ENCODE peak calls at places on chromosomes 7 and 10, in nine cellular contexts. One of them, this sample, is unnamed.

GRCh38 chr7:46139079-46139478 is 218.0 kb upstream of the IGFBP3 start:
- DNase-seq in stomach: no peak
- DNase-seq in upper lobe of right lung: no peak
- DNase-seq in foreskin fibroblast: peak; percentile 58
- DNase-seq in hippocampal formation: no peak
- DNase-seq in ecto neural progenitor cell: no peak
- DNase-seq in HT1080: peak; percentile 57
- DNase-seq in NCI-H187: no peak
- DNase-seq in glutamatergic neuron: no peak
- DNase-seq in this sample: no peak

GRCh38 chr10:69239816-69240434 is 19.8 kb downstream of the HKDC1 start:
- DNase-seq in HT1080: peak; percentile 49
- DNase-seq in hippocampal formation: no peak
- DNase-seq in NCI-H187: no peak
- DNase-seq in stomach: no peak
- DNase-seq in ecto neural progenitor cell: no peak
- DNase-seq in upper lobe of right lung: no peak
- DNase-seq in glutamatergic neuron: no peak
- DNase-seq in foreskin fibroblast: peak; percentile 34
- DNase-seq in this sample: no peak

GRCh38 chr7:85600425-85600824 is 413.6 kb upstream of the SEMA3D start:
- DNase-seq in upper lobe of right lung: no peak
- DNase-seq in stomach: no peak
- DNase-seq in HT1080: peak; percentile 0
- DNase-seq in glutamatergic neuron: peak; percentile 21
- DNase-seq in ecto neural progenitor cell: no peak
- DNase-seq in foreskin fibroblast: no peak
- DNase-seq in NCI-H187: no peak
- DNase-seq in hippocampal formation: no peak
- DNase-seq in this sample: no peak

GRCh38 chr7:51797371-51797770 is 480.8 kb upstream of the COBL start:
- DNase-seq in foreskin fibroblast: no peak
- DNase-seq in hippocampal formation: no peak
- DNase-seq in stomach: no peak
- DNase-seq in NCI-H187: no peak
- DNase-seq in ecto neural progenitor cell: no peak
- DNase-seq in glutamatergic neuron: no peak
- DNase-seq in HT1080: no peak
- DNase-seq in upper lobe of right lung: no peak
- DNase-seq in this sample: no peak

GRCh38 chr10:73814896-73815718 is 3.7 kb upstream of the NDST2 start:
- DNase-seq in foreskin fibroblast: no peak
- DNase-seq in glutamatergic neuron: no peak
- DNase-seq in HT1080: no peak
- DNase-seq in NCI-H187: no peak
- DNase-seq in upper lobe of right lung: no peak
- DNase-seq in stomach: no peak
- DNase-seq in ecto neural progenitor cell: peak; percentile 65
- DNase-seq in hippocampal formation: no peak
- DNase-seq in this sample: peak; percentile 21

GRCh38 chr10:130804778-130805634 is 506.5 kb downstream of the TCERG1L start:
- DNase-seq in stomach: no peak
- DNase-seq in glutamatergic neuron: no peak
- DNase-seq in hippocampal formation: no peak
- DNase-seq in NCI-H187: no peak
- DNase-seq in ecto neural progenitor cell: peak; percentile 20
- DNase-seq in HT1080: no peak
- DNase-seq in foreskin fibroblast: no peak
- DNase-seq in upper lobe of right lung: peak; percentile 30
- DNase-seq in this sample: no peak

GRCh38 chr7:138460176-138460648 is at the start of gene TRIM24:
- DNase-seq in hippocampal formation: no peak
- DNase-seq in foreskin fibroblast: no peak
- DNase-seq in ecto neural progenitor cell: no peak
- DNase-seq in NCI-H187: peak; percentile 100
- DNase-seq in stomach: no peak
- DNase-seq in HT1080: no peak
- DNase-seq in upper lobe of right lung: peak; percentile 98
- DNase-seq in glutamatergic neuron: no peak
- DNase-seq in this sample: no peak

GRCh38 chr7:4759211-4759610 is 16.2 kb upstream of the AP5Z1 start:
- DNase-seq in HT1080: no peak
- DNase-seq in hippocampal formation: no peak
- DNase-seq in NCI-H187: no peak
- DNase-seq in foreskin fibroblast: no peak
- DNase-seq in stomach: no peak
- DNase-seq in upper lobe of right lung: no peak
- DNase-seq in ecto neural progenitor cell: no peak
- DNase-seq in glutamatergic neuron: no peak
- DNase-seq in this sample: no peak

GRCh38 chr10:9825491-9826018 is 1192.1 kb upstream of the CELF2 start:
- DNase-seq in HT1080: no peak
- DNase-seq in hippocampal formation: no peak
- DNase-seq in stomach: peak; percentile 52
- DNase-seq in foreskin fibroblast: no peak
- DNase-seq in upper lobe of right lung: no peak
- DNase-seq in ecto neural progenitor cell: no peak
- DNase-seq in glutamatergic neuron: no peak
- DNase-seq in NCI-H187: no peak
- DNase-seq in this sample: peak; percentile 66

GRCh38 chr10:128884061-128884425 is 583.0 kb upstream of the MGMT start:
- DNase-seq in foreskin fibroblast: no peak
- DNase-seq in NCI-H187: no peak
- DNase-seq in stomach: no peak
- DNase-seq in glutamatergic neuron: no peak
- DNase-seq in HT1080: no peak
- DNase-seq in ecto neural progenitor cell: peak; percentile 19
- DNase-seq in hippocampal formation: no peak
- DNase-seq in upper lobe of right lung: no peak
- DNase-seq in this sample: no peak

GRCh38 chr10:76251773-76252617 is 820.6 kb downstream of the LRMDA start:
- DNase-seq in glutamatergic neuron: no peak
- DNase-seq in NCI-H187: no peak
- DNase-seq in upper lobe of right lung: peak; percentile 65
- DNase-seq in HT1080: no peak
- DNase-seq in ecto neural progenitor cell: no peak
- DNase-seq in stomach: no peak
- DNase-seq in hippocampal formation: no peak
- DNase-seq in foreskin fibroblast: peak; percentile 56
- DNase-seq in this sample: no peak

GRCh38 chr10:127737563-127738511 is 852 bp downstream of the FOXI2 start:
- DNase-seq in upper lobe of right lung: no peak
- DNase-seq in NCI-H187: no peak
- DNase-seq in hippocampal formation: no peak
- DNase-seq in glutamatergic neuron: no peak
- DNase-seq in stomach: no peak
- DNase-seq in HT1080: no peak
- DNase-seq in ecto neural progenitor cell: no peak
- DNase-seq in foreskin fibroblast: no peak
- DNase-seq in this sample: no peak

GRCh38 chr7:111642373-111642772 is 80.1 kb upstream of the IMMP2L start:
- DNase-seq in hippocampal formation: no peak
- DNase-seq in glutamatergic neuron: no peak
- DNase-seq in ecto neural progenitor cell: no peak
- DNase-seq in stomach: no peak
- DNase-seq in NCI-H187: no peak
- DNase-seq in HT1080: no peak
- DNase-seq in upper lobe of right lung: no peak
- DNase-seq in foreskin fibroblast: no peak
- DNase-seq in this sample: no peak

GRCh38 chr7:26153246-26153822 is 1.3 kb downstream of the NFE2L3 start:
- DNase-seq in hippocampal formation: no peak
- DNase-seq in stomach: no peak
- DNase-seq in foreskin fibroblast: no peak
- DNase-seq in upper lobe of right lung: no peak
- DNase-seq in NCI-H187: no peak
- DNase-seq in ecto neural progenitor cell: no peak
- DNase-seq in glutamatergic neuron: no peak
- DNase-seq in HT1080: no peak
- DNase-seq in this sample: peak; percentile 32

GRCh38 chr10:44008917-44009620 is 360.4 kb upstream of the ZNF32 start:
- DNase-seq in stomach: no peak
- DNase-seq in glutamatergic neuron: no peak
- DNase-seq in hippocampal formation: no peak
- DNase-seq in foreskin fibroblast: no peak
- DNase-seq in HT1080: no peak
- DNase-seq in NCI-H187: no peak
- DNase-seq in ecto neural progenitor cell: no peak
- DNase-seq in upper lobe of right lung: no peak
- DNase-seq in this sample: no peak

GRCh38 chr7:35869810-35870209 is 69.0 kb downstream of the SEPTIN7 start:
- DNase-seq in HT1080: no peak
- DNase-seq in upper lobe of right lung: no peak
- DNase-seq in stomach: no peak
- DNase-seq in NCI-H187: no peak
- DNase-seq in hippocampal formation: no peak
- DNase-seq in glutamatergic neuron: no peak
- DNase-seq in ecto neural progenitor cell: no peak
- DNase-seq in foreskin fibroblast: peak; percentile 23
- DNase-seq in this sample: no peak

GRCh38 chr10:129761573-129761972 is 202.5 kb downstream of the EBF3 start:
- DNase-seq in hippocampal formation: no peak
- DNase-seq in upper lobe of right lung: no peak
- DNase-seq in NCI-H187: no peak
- DNase-seq in stomach: peak; percentile 19
- DNase-seq in glutamatergic neuron: no peak
- DNase-seq in ecto neural progenitor cell: peak; percentile 26
- DNase-seq in HT1080: no peak
- DNase-seq in foreskin fibroblast: no peak
- DNase-seq in this sample: no peak

GRCh38 chr10:71548494-71548846 is 151.8 kb downstream of the CDH23 start:
- DNase-seq in foreskin fibroblast: no peak
- DNase-seq in NCI-H187: no peak
- DNase-seq in glutamatergic neuron: peak; percentile 78
- DNase-seq in stomach: no peak
- DNase-seq in upper lobe of right lung: no peak
- DNase-seq in hippocampal formation: no peak
- DNase-seq in HT1080: peak; percentile 6
- DNase-seq in ecto neural progenitor cell: no peak
- DNase-seq in this sample: no peak

GRCh38 chr7:150780249-150780648 is 19.9 kb downstream of the TMEM176B start:
- DNase-seq in upper lobe of right lung: no peak
- DNase-seq in HT1080: no peak
- DNase-seq in glutamatergic neuron: no peak
- DNase-seq in foreskin fibroblast: no peak
- DNase-seq in stomach: no peak
- DNase-seq in ecto neural progenitor cell: no peak
- DNase-seq in hippocampal formation: no peak
- DNase-seq in NCI-H187: no peak
- DNase-seq in this sample: no peak

GRCh38 chr10:122140941-122141623 is 130.0 kb upstream of the BTBD16 start:
- DNase-seq in glutamatergic neuron: peak; percentile 78
- DNase-seq in foreskin fibroblast: peak; percentile 97
- DNase-seq in hippocampal formation: no peak
- DNase-seq in upper lobe of right lung: peak; percentile 88
- DNase-seq in stomach: peak; percentile 67
- DNase-seq in NCI-H187: no peak
- DNase-seq in ecto neural progenitor cell: no peak
- DNase-seq in HT1080: peak; percentile 100
- DNase-seq in this sample: peak; percentile 52

GRCh38 chr10:130215076-130215917 is 79.1 kb downstream of the GLRX3 start:
- DNase-seq in NCI-H187: peak; percentile 55
- DNase-seq in glutamatergic neuron: peak; percentile 42
- DNase-seq in upper lobe of right lung: peak; percentile 54
- DNase-seq in ecto neural progenitor cell: no peak
- DNase-seq in HT1080: no peak
- DNase-seq in stomach: no peak
- DNase-seq in hippocampal formation: no peak
- DNase-seq in foreskin fibroblast: no peak
- DNase-seq in this sample: no peak

GRCh38 chr7:40709077-40709964 is 574.5 kb downstream of the SUGCT start:
- DNase-seq in HT1080: no peak
- DNase-seq in NCI-H187: no peak
- DNase-seq in ecto neural progenitor cell: no peak
- DNase-seq in upper lobe of right lung: no peak
- DNase-seq in glutamatergic neuron: no peak
- DNase-seq in foreskin fibroblast: no peak
- DNase-seq in hippocampal formation: no peak
- DNase-seq in stomach: no peak
- DNase-seq in this sample: no peak

GRCh38 chr7:2473496-2474180 is 2.6 kb downstream of the GRIFIN start:
- DNase-seq in upper lobe of right lung: no peak
- DNase-seq in stomach: no peak
- DNase-seq in hippocampal formation: no peak
- DNase-seq in foreskin fibroblast: no peak
- DNase-seq in HT1080: no peak
- DNase-seq in NCI-H187: no peak
- DNase-seq in ecto neural progenitor cell: no peak
- DNase-seq in glutamatergic neuron: no peak
- DNase-seq in this sample: no peak

GRCh38 chr10:69866688-69867461 is 65.2 kb downstream of the COL13A1 start:
- DNase-seq in upper lobe of right lung: no peak
- DNase-seq in ecto neural progenitor cell: peak; percentile 72
- DNase-seq in stomach: peak; percentile 36
- DNase-seq in hippocampal formation: no peak
- DNase-seq in foreskin fibroblast: peak; percentile 91
- DNase-seq in NCI-H187: no peak
- DNase-seq in HT1080: peak; percentile 89
- DNase-seq in glutamatergic neuron: peak; percentile 44
- DNase-seq in this sample: peak; percentile 41

GRCh38 chr7:56087445-56087844 is 5.3 kb downstream of the PHKG1 start:
- DNase-seq in ecto neural progenitor cell: no peak
- DNase-seq in upper lobe of right lung: no peak
- DNase-seq in hippocampal formation: no peak
- DNase-seq in HT1080: no peak
- DNase-seq in stomach: no peak
- DNase-seq in glutamatergic neuron: no peak
- DNase-seq in foreskin fibroblast: no peak
- DNase-seq in NCI-H187: no peak
- DNase-seq in this sample: no peak

GRCh38 chr7:92584953-92585352 is 5.2 kb downstream of the FAM133B start:
- DNase-seq in hippocampal formation: no peak
- DNase-seq in ecto neural progenitor cell: no peak
- DNase-seq in stomach: no peak
- DNase-seq in glutamatergic neuron: no peak
- DNase-seq in HT1080: peak; percentile 24
- DNase-seq in NCI-H187: no peak
- DNase-seq in upper lobe of right lung: no peak
- DNase-seq in foreskin fibroblast: no peak
- DNase-seq in this sample: no peak

GRCh38 chr10:22356324-22356873 is 11.1 kb downstream of the SPAG6 start:
- DNase-seq in ecto neural progenitor cell: no peak
- DNase-seq in NCI-H187: no peak
- DNase-seq in stomach: no peak
- DNase-seq in foreskin fibroblast: no peak
- DNase-seq in hippocampal formation: no peak
- DNase-seq in glutamatergic neuron: no peak
- DNase-seq in upper lobe of right lung: no peak
- DNase-seq in HT1080: no peak
- DNase-seq in this sample: no peak

GRCh38 chr7:4268040-4268965 is 413.8 kb upstream of the FOXK1 start:
- DNase-seq in NCI-H187: no peak
- DNase-seq in foreskin fibroblast: no peak
- DNase-seq in hippocampal formation: no peak
- DNase-seq in glutamatergic neuron: no peak
- DNase-seq in HT1080: peak; percentile 32
- DNase-seq in upper lobe of right lung: no peak
- DNase-seq in ecto neural progenitor cell: peak; percentile 43
- DNase-seq in stomach: no peak
- DNase-seq in this sample: no peak

GRCh38 chr10:21473135-21473534 is 52.3 kb downstream of the SKIDA1 start:
- DNase-seq in foreskin fibroblast: no peak
- DNase-seq in HT1080: no peak
- DNase-seq in hippocampal formation: no peak
- DNase-seq in NCI-H187: no peak
- DNase-seq in stomach: no peak
- DNase-seq in glutamatergic neuron: no peak
- DNase-seq in ecto neural progenitor cell: no peak
- DNase-seq in upper lobe of right lung: no peak
- DNase-seq in this sample: no peak

GRCh38 chr7:157337316-157338149 is 729 bp downstream of the DNAJB6 start:
- DNase-seq in foreskin fibroblast: peak; percentile 51
- DNase-seq in stomach: peak; percentile 76
- DNase-seq in upper lobe of right lung: peak; percentile 89
- DNase-seq in NCI-H187: no peak
- DNase-seq in ecto neural progenitor cell: peak; percentile 78
- DNase-seq in glutamatergic neuron: peak; percentile 67
- DNase-seq in HT1080: peak; percentile 38
- DNase-seq in hippocampal formation: peak; percentile 50
- DNase-seq in this sample: peak; percentile 79

GRCh38 chr10:6228010-6228511 is 25.3 kb downstream of the PFKFB3 start:
- DNase-seq in NCI-H187: no peak
- DNase-seq in stomach: no peak
- DNase-seq in ecto neural progenitor cell: no peak
- DNase-seq in glutamatergic neuron: no peak
- DNase-seq in HT1080: no peak
- DNase-seq in foreskin fibroblast: no peak
- DNase-seq in upper lobe of right lung: no peak
- DNase-seq in hippocampal formation: no peak
- DNase-seq in this sample: no peak

This sample was measured in Calu3.